ENCODE peak calls at places on chromosomes 3 and 15, in four cellular contexts. W is H1, Z is colonic mucosa, B is PC-3. S is an unnamed sample.

GRCh38 chr15:79736435-79737000 is 160.3 kb downstream of the MTHFS start:
- DNase-seq in W (no peak), B (no peak), Z (no peak), S (no peak)

GRCh38 chr3:181880339-181880738 is 168.6 kb downstream of the SOX2 start:
- DNase-seq in B (no peak), Z (no peak), W (no peak), S (peak; percentile 19)

GRCh38 chr3:156536524-156537316 is 18.2 kb downstream of the SSR3 start:
- DNase-seq in Z (no peak), W (no peak), B (no peak), S (no peak)

GRCh38 chr15:43516185-43516584 is 1.2 kb upstream of the MAP1A start:
- DNase-seq in B (no peak), Z (peak; percentile 47), W (no peak), S (peak; percentile 29)

GRCh38 chr3:27357665-27358258 is 11.4 kb downstream of the NEK10 start:
- DNase-seq in B (peak; percentile 83), W (peak; percentile 55), Z (peak; percentile 74), S (peak; percentile 75)

GRCh38 chr15:75641603-75642002 is 1.6 kb upstream of the IMP3 start:
- DNase-seq in W (no peak), Z (no peak), B (no peak), S (no peak)

GRCh38 chr15:53453253-53454105 is 306.0 kb downstream of the WDR72 start:
- DNase-seq in W (no peak), Z (peak; percentile 43), B (no peak), S (no peak)

GRCh38 chr3:54079314-54079713 is 43.0 kb upstream of the CACNA2D3 start:
- DNase-seq in Z (no peak), W (no peak), B (no peak), S (no peak)

GRCh38 chr3:197002701-197003454 is 26.7 kb downstream of the MELTF start:
- DNase-seq in Z (peak; percentile 90), W (peak; percentile 81), B (peak; percentile 88), S (peak; percentile 88)

GRCh38 chr3:164458986-164459385 is 619.3 kb downstream of the SI start:
- DNase-seq in W (no peak), B (peak; percentile 45), Z (no peak), S (no peak)

GRCh38 chr3:47705391-47705790 is 76.3 kb downstream of the SMARCC1 start:
- DNase-seq in B (peak; percentile 14), Z (no peak), W (no peak), S (no peak)

DNA sequence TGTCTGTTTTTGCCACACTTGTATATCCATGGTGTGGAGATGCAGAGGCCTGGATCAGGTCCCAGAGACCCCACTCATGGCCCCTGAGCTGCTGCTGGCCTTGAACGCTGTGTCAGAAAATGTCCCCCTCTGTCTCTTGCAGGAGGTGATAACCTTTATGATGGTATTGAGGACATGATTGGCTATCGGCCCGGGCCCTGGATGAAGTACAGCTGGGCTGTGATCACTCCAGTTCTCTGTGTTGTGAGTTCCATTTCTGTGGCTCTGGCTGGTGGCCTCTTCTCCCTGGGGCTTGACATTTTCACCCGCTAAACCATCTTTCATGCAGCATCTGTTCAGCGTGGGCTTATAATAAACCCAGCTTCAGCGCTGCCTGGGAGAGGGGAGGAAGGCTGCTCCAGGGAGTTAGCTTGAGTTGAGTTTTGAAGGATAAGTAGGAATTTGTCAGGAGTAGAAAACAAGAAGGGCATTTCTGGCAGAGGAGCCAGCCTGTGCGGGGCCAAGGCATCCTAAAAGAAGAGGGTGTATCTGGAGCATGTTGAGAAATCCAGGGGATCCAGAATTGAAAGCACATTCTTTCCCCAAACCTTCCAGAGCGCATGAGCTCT is 61.1 kb downstream of the GRIP2 start:
- DNase-seq in W (no peak), B (no peak), Z (no peak), S (no peak)
- H3K36me3 ChIP-seq in W (peaks cover 53% of the 10 kb centered on the region), B (peaks cover 25% of the 10 kb centered on the region), Z (no peaks in the 10 kb centered on the region), S (peaks cover 25% of the 10 kb centered on the region)

DNA sequence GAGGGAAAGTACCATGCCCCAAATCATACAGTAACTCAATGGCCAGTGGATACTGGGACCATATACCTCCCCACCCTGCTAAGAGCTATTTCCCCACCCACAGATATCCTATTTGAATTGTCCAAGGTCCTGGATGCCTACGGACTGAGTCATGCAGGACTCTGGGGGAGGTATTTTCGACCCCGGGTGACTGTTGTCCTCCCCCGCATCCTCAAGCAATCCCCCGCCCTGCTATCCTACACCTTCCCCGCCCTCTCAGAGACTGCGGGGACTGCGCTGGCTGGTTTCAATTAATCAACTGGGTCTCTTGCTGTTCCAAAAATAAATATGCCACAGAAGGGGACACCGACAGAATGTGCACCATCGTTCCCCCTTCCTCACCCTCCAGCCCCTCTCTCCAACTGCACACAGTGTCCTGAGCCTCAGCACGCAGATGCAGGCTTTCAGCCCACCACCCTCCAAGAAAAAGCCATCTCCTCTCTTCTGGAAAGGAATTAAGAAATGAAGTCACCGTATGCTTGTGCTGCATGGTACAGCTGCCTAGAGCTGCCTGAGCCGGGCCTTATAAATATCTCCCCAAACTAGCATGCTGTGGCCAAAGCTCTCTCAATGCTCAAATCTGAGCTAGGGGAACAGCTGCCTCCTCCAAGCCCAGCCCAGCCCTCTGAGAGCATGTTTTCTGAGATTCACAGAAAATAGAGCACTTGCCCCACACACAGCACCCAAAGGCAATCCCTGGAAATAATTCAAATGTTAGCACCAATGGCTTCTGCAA is 8.2 kb downstream of the CAV3 start:
- DNase-seq in Z (no peak), W (no peak), B (peak; percentile 98), S (peak; percentile 53)
- H3K4me3 ChIP-seq in Z (no peak overlapping the region), W (no peak overlapping the region), B (peak overlapping the region; percentile 45), S (no peak overlapping the region)

GRCh38 chr3:13891017-13891392 is 11.1 kb upstream of the WNT7A start:
- DNase-seq in W (no peak), B (no peak), Z (no peak), S (no peak)
- H3K27ac ChIP-seq in W (no peak overlapping the region), B (no peak overlapping the region), Z (no peak overlapping the region), S (no peak overlapping the region)

GRCh38 chr3:151979914-151980313 is 106.5 kb downstream of the SUCNR1 start:
- DNase-seq in B (no peak), Z (no peak), W (no peak), S (no peak)
- H3K36me3 ChIP-seq in B (no peaks in the 10 kb centered on the region), Z (no peaks in the 10 kb centered on the region), W (no peaks in the 10 kb centered on the region), S (no peaks in the 10 kb centered on the region)